ENCODE peak calls at places on chromosomes 2 and 18, in six cellular contexts. F is activated naive CD4-positive, alpha-beta T cell treated with Interleukin-2 at 50 U/mL for 16 hours; L is amniotic stem cell; U is AG08395; X is GM12891; R is KBM-7. P is an unnamed sample.

GRCh38 chr2:84980263-84980983 is 9.5 kb downstream of the KCMF1 start:
- DNase-seq in F (no peak), L (no peak), U (no peak), X (no peak), R (no peak), P (no peak)

GRCh38 chr2:96198937-96199336 is 9.7 kb downstream of the STARD7 start:
- DNase-seq in F (no peak), L (no peak), U (no peak), X (no peak), R (no peak), P (no peak)

GRCh38 chr2:99635710-99636431 is 146.1 kb upstream of the REV1 start:
- DNase-seq in F (no peak), L (no peak), U (no peak), X (no peak), R (no peak), P (no peak)

GRCh38 chr2:219684721-219685689 is 57.6 kb downstream of the SLC4A3 start:
- DNase-seq in F (peak; percentile 43), L (no peak), U (peak; percentile 79), X (peak; percentile 42), R (no peak), P (peak; percentile 65)

GRCh38 chr18:47050468-47050867 is 15.0 kb upstream of the ELOA2 start:
- DNase-seq in F (no peak), L (peak; percentile 8), U (peak; percentile 42), X (no peak), R (peak; percentile 38), P (peak; percentile 45)

GRCh38 chr2:228592925-228593324 is 411.4 kb upstream of the SPHKAP start:
- DNase-seq in F (no peak), L (no peak), U (no peak), X (no peak), R (no peak), P (no peak)

GRCh38 chr18:25010623-25011374 is 341.2 kb downstream of the ZNF521 start:
- DNase-seq in F (no peak), L (no peak), U (no peak), X (no peak), R (no peak), P (no peak)

GRCh38 chr2:240514631-240515030 is 43.2 kb downstream of the ANKMY1 start:
- DNase-seq in F (no peak), L (no peak), U (no peak), X (no peak), R (no peak), P (no peak)

GRCh38 chr2:71559828-71560210 is 106.5 kb downstream of the DYSF start:
- DNase-seq in F (no peak), L (no peak), U (no peak), X (no peak), R (no peak), P (no peak)

GRCh38 chr18:70333757-70334156 is 44.9 kb downstream of the SOCS6 start:
- DNase-seq in F (no peak), L (peak; percentile 85), U (peak; percentile 87), X (no peak), R (no peak), P (no peak)

GRCh38 chr2:197312186-197312585 is 1.6 kb upstream of the ANKRD44 start:
- DNase-seq in F (no peak), L (no peak), U (no peak), X (no peak), R (no peak), P (no peak)

GRCh38 chr2:175837046-175837445 is 165.0 kb downstream of the LNPK start:
- DNase-seq in F (no peak), L (peak; percentile 76), U (peak; percentile 89), X (no peak), R (no peak), P (no peak)

GRCh38 chr18:70931942-70932814 is 643.3 kb downstream of the SOCS6 start:
- DNase-seq in F (no peak), L (peak; percentile 1), U (no peak), X (no peak), R (peak; percentile 50), P (peak; percentile 10)

GRCh38 chr2:227602358-227602757 is 3.7 kb downstream of the SCYGR2 start:
- DNase-seq in F (no peak), L (no peak), U (no peak), X (no peak), R (no peak), P (no peak)

GRCh38 chr2:106959975-106960632 is 74.1 kb upstream of the ST6GAL2 start:
- DNase-seq in F (no peak), L (no peak), U (no peak), X (no peak), R (no peak), P (no peak)

GRCh38 chr18:49548266-49548665 is 13.6 kb upstream of the LIPG start:
- DNase-seq in F (no peak), L (no peak), U (no peak), X (no peak), R (no peak), P (no peak)

GRCh38 chr2:108194409-108195132 is 45.2 kb upstream of the SULT1C3 start:
- DNase-seq in F (no peak), L (no peak), U (no peak), X (no peak), R (no peak), P (no peak)

GRCh38 chr2:96891591-96892333 is 21.9 kb upstream of the SEMA4C start:
- DNase-seq in F (peak; percentile 23), L (no peak), U (no peak), X (no peak), R (no peak), P (no peak)

GRCh38 chr18:63553117-63553516 is 10.9 kb downstream of the SERPINB12 start:
- DNase-seq in F (no peak), L (peak; percentile 70), U (peak; percentile 91), X (no peak), R (no peak), P (no peak)

GRCh38 chr2:128774320-128775063 is 455.8 kb upstream of the HS6ST1 start:
- DNase-seq in F (no peak), L (no peak), U (no peak), X (no peak), R (no peak), P (no peak)

GRCh38 chr2:21754164-21754788 is 630.5 kb downstream of the TDRD15 start:
- DNase-seq in F (no peak), L (no peak), U (no peak), X (no peak), R (no peak), P (no peak)

GRCh38 chr2:31318360-31319336 is 84.7 kb downstream of the EHD3 start:
- DNase-seq in F (peak; percentile 39), L (peak; percentile 19), U (peak; percentile 75), X (no peak), R (peak; percentile 89), P (no peak)

GRCh38 chr18:23763343-23763742 is 74.1 kb downstream of the LAMA3 start:
- DNase-seq in F (no peak), L (no peak), U (no peak), X (no peak), R (no peak), P (no peak)

GRCh38 chr2:96099861-96100798 is 16.2 kb downstream of the ADRA2B start:
- DNase-seq in F (no peak), L (no peak), U (no peak), X (peak; percentile 5), R (peak; percentile 35), P (no peak)

GRCh38 chr2:185876234-185876633 is 137.6 kb downstream of the FSIP2 start:
- DNase-seq in F (no peak), L (no peak), U (no peak), X (no peak), R (no peak), P (no peak)

GRCh38 chr2:132733119-132733518 is 63.1 kb upstream of the LYPD1 start:
- DNase-seq in F (no peak), L (no peak), U (no peak), X (no peak), R (no peak), P (no peak)

GRCh38 chr18:7476386-7476785 is 90.7 kb upstream of the PTPRM start:
- DNase-seq in F (no peak), L (no peak), U (no peak), X (no peak), R (no peak), P (no peak)

P was measured in GM13976.